ENCODE peak calls at places on chromosomes 4 and X, in five cellular contexts. O is left ventricle myocardium inferior; G is psoas muscle; E is mammary epithelial cell; S is CD4-positive, alpha-beta memory T cell. B is an unnamed sample. For H3K4me1, the result is how much of the 10 kb centered on the place peaks cover.

GRCh38 chr4:147732516-147733193 is 767 bp downstream of the ARHGAP10 start:
- DNase-seq in E (peak), O (peak), S (no peak), G (peak), B (peak)

GRCh38 chr4:80587861-80588385 is 252.4 kb downstream of the CFAP299 start:
- DNase-seq in O (no peak), G (no peak), E (peak), S (no peak), B (no peak)

GRCh38 chr4:35943606-35944005 is 300.7 kb downstream of the ARAP2 start:
- DNase-seq in E (no peak), O (no peak), S (no peak), G (no peak), B (no peak)

GRCh38 chr4:180827193-180827592 is 1416.0 kb upstream of the TENM3 start:
- DNase-seq in O (no peak), S (no peak), E (no peak), G (no peak), B (no peak)

GRCh38 chr4:11973270-11973669 is 544.6 kb upstream of the HS3ST1 start:
- DNase-seq in G (no peak), S (no peak), O (no peak), E (no peak), B (no peak)

GRCh38 chrX:34848281-34848680 is 94.3 kb upstream of the FAM47B start:
- DNase-seq in S (no peak), G (no peak), E (peak), O (no peak), B (no peak)

GRCh38 chrX:11193035-11193469 is 81.9 kb downstream of the HCCS start:
- DNase-seq in E (peak), O (no peak), S (no peak), G (no peak), B (no peak)

GRCh38 chr4:109562457-109563237 is 2.6 kb downstream of the MCUB start:
- DNase-seq in E (no peak), G (no peak), O (no peak), S (no peak), B (no peak)

GRCh38 chr4:129950217-129950616 is 854.3 kb downstream of the C4orf33 start:
- DNase-seq in E (no peak), S (no peak), O (no peak), G (no peak), B (no peak)

GRCh38 chr4:1490906-1491629 is 84.8 kb upstream of the NKX1-1 start:
- DNase-seq in S (no peak), G (no peak), O (no peak), E (no peak), B (no peak)

GRCh38 chr4:1113311-1114009 is at the start of gene RNF212:
- DNase-seq in G (peak), E (no peak), S (peak), O (no peak), B (no peak)

GRCh38 chr4:55784747-55785146 is 34.8 kb upstream of the EXOC1L start:
- DNase-seq in E (no peak), O (no peak), G (no peak), S (no peak), B (no peak)

GRCh38 chr4:1777822-1778641 is 15.1 kb upstream of the FGFR3 start:
- DNase-seq in G (no peak), E (peak), O (no peak), S (no peak), B (peak)

GRCh38 chr4:30860983-30861382 is 140.8 kb downstream of the PCDH7 start:
- DNase-seq in S (no peak), O (no peak), E (peak), G (no peak), B (no peak)

GRCh38 chr4:159010563-159011260 is 92.2 kb upstream of the RAPGEF2 start:
- DNase-seq in S (no peak), E (peak), G (peak), O (peak), B (no peak)

GRCh38 chr4:47744843-47745382 is 93.0 kb downstream of the CORIN start:
- DNase-seq in G (no peak), E (no peak), S (no peak), O (no peak), B (no peak)

GRCh38 chr4:83503974-83504373 is 19.1 kb upstream of the ABRAXAS1 start:
- DNase-seq in G (no peak), S (peak), E (no peak), O (no peak), B (no peak)

GRCh38 chr4:24888945-24889344 is 23.9 kb downstream of the CCDC149 start:
- DNase-seq in O (no peak), E (no peak), G (no peak), S (no peak), B (no peak)

GRCh38 chr4:183541081-183542045 is 36.5 kb downstream of the ING2 start:
- DNase-seq in E (no peak), O (no peak), G (no peak), S (no peak), B (no peak)

GRCh38 chrX:17550011-17550410 is 175.0 kb downstream of the NHS start:
- DNase-seq in E (peak), O (no peak), S (no peak), G (no peak), B (no peak)

GRCh38 chr4:101158136-101158485 is 189.2 kb downstream of the PPP3CA start:
- DNase-seq in O (no peak), E (no peak), G (no peak), S (no peak), B (peak)

GRCh38 chrX:152635941-152636340 is 1.8 kb upstream of the GABRQ start:
- DNase-seq in S (no peak), E (peak), G (no peak), O (no peak), B (peak)

GRCh38 chrX:133670394-133670793 is 255.1 kb upstream of the GPC4 start:
- DNase-seq in G (no peak), O (no peak), S (peak), E (peak), B (no peak)

GRCh38 chr4:118942465-118942864 is 53.8 kb downstream of the SYNPO2 start:
- DNase-seq in O (no peak), E (peak), G (peak), S (no peak), B (no peak)

GRCh38 chr4:32025840-32026459 is 1305.8 kb downstream of the PCDH7 start:
- DNase-seq in O (no peak), G (no peak), S (no peak), E (peak), B (no peak)

GRCh38 chrX:154123241-154124219 is 20.5 kb upstream of the OPN1LW start:
- DNase-seq in E (no peak), O (peak), G (no peak), S (peak), B (no peak)

GRCh38 chrX:66012094-66012534 is 27.8 kb downstream of the VSIG4 start:
- DNase-seq in S (no peak), E (peak), O (no peak), G (no peak), B (no peak)

GRCh38 chr4:48370260-48371134 is 29.2 kb downstream of the SLAIN2 start:
- DNase-seq in E (no peak), S (no peak), G (no peak), O (no peak), B (no peak)

GRCh38 chr4:38621004-38621684 is 42.9 kb upstream of the KLF3 start:
- DNase-seq in G (no peak), S (no peak), O (no peak), E (peak), B (no peak)

GRCh38 chr4:160159457-160159856 is 1056.6 kb downstream of the RAPGEF2 start:
- DNase-seq in E (no peak), G (no peak), O (no peak), S (no peak), B (no peak)

GRCh38 chrX:33808636-33809035 is 323.5 kb downstream of the FAM47A start:
- DNase-seq in E (no peak), G (no peak), S (no peak), O (no peak), B (no peak)

GRCh38 chr4:88415982-88416381 is 37.3 kb downstream of the HERC6 start:
- DNase-seq in O (no peak), G (no peak), E (no peak), S (no peak), B (no peak)

GRCh38 chr4:3801931-3802550 is 35.9 kb downstream of the ADRA2C start:
- DNase-seq in G (no peak), O (no peak), E (no peak), S (no peak), B (no peak)

GRCh38 chr4:158970786-158971185 is 132.1 kb upstream of the RAPGEF2 start:
- DNase-seq in S (no peak), G (no peak), E (no peak), O (no peak), B (no peak)

GRCh38 chrX:54357414-54358377 is at the start of gene WNK3:
- DNase-seq in G (peak), O (peak), E (peak), S (peak), B (peak)

GRCh38 chrX:45400380-45400779 is 199.7 kb upstream of the DIPK2B start:
- DNase-seq in S (no peak), E (no peak), O (no peak), G (no peak), B (no peak)

GRCh38 chrX:2425281-2426071 is 75.3 kb downstream of the DHRSX start:
- DNase-seq in E (no peak), S (no peak), G (no peak), O (no peak), B (no peak)

GRCh38 chrX:73962948-73963347 is 341.0 kb upstream of the ZCCHC13 start:
- DNase-seq in O (no peak), G (no peak), S (no peak), E (no peak), B (no peak)

GRCh38 chrX:73965833-73966232 is 338.1 kb upstream of the ZCCHC13 start:
- DNase-seq in O (no peak), G (no peak), E (no peak), S (no peak), B (no peak)

GRCh38 chrX:73963682-73964081 is 340.3 kb upstream of the ZCCHC13 start:
- DNase-seq in E (no peak), S (no peak), G (peak), O (peak), B (no peak)

GRCh38 chrX:73964607-73965006 is 339.4 kb upstream of the ZCCHC13 start:
- DNase-seq in G (no peak), S (no peak), O (no peak), E (no peak), B (no peak)
- H3K27ac ChIP-seq in G (peak), S (no peak), O (no peak), E (no peak), B (no peak)

GRCh38 chrX:40268126-40268525 is 170.4 kb upstream of the BCOR start:
- DNase-seq in O (no peak), S (no peak), E (no peak), G (no peak), B (no peak)
- H3K4me1 ChIP-seq in O (under half), S (under half), E (under half), G (under half), B (half or more)

GRCh38 chr4:186901850-186902249 is 178.2 kb upstream of the FAT1 start:
- DNase-seq in O (no peak), S (no peak), G (no peak), E (no peak), B (no peak)
- H3K27ac ChIP-seq in O (no peak), S (no peak), G (no peak), E (no peak), B (no peak)

GRCh38 chrX:129731228-129731627 is 7.6 kb upstream of the XPNPEP2 start:
- DNase-seq in E (no peak), G (no peak), O (no peak), S (no peak), B (no peak)
- H3K4me1 ChIP-seq in E (under half), G (under half), O (under half), S (under half), B (under half)

DNA sequence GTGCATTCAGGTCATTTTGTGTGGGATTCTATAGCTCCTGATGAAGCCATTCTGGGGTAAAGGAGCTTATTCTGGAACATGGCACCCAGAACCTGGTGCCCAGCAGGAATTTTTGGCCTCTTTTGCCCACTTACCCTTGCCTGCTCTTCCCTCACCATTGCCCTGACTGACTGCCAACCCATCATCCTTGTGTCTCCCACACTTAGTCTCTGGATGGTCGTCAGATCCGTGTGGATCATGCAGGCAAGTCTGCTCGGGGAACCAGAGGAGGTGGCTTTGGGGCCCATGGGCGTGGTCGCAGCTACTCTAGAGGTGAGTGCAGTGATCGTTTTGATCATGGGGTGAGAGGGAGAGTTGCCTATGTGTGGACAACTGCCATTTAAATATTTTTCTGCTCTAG is 1.8 kb downstream of the RBM3 start:
- DNase-seq in G (no peak), O (no peak), E (no peak), S (no peak), B (no peak)
- H3K27ac ChIP-seq in G (peak), O (peak), E (peak), S (peak), B (no peak)

DNA sequence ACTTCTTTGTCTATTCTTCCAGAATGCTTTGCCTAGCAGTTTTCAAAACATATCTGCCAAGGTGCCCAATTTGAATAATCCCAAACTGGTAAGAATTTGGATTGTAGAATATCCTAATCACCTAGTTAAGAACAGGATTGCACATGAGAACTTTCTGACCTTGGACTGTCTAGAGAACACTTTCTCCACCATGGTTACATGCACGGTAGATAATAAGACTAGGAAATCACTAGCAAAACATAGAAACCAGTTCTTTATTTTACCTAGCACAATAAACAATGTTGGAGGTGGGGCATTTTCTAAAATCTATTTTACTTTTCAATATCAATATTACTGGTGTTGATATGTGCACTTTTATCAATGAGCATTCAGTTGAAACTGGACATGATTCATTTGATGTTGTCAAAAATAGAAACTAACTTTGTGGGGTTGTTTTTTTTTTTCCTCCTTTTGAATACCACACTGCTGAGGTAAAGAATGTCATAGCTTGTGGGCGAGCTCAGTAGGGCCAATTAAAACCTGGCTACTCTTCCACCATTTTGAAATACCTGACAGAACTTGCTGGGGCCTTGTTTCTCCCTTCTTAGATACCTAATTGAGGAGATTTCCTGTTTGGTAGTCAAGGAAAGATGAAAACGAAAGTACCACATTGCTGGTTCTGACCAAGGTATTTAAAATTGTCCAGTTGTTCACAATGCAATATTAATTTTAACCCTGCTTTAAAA is 10.4 kb downstream of the MID1IP1 start:
- DNase-seq in S (peak), G (no peak), O (no peak), E (peak), B (no peak)
- H3K4me1 ChIP-seq in S (half or more), G (under half), O (under half), E (under half), B (under half)

GRCh38 chr4:125125256-125125655 is 189.5 kb upstream of the FAT4 start:
- DNase-seq in O (no peak), E (no peak), G (no peak), S (no peak), B (no peak)
- H3K27ac ChIP-seq in O (no peak), E (no peak), G (no peak), S (no peak), B (peak)

GRCh38 chr4:165156906-165157305 is 44.2 kb upstream of the TMEM192 start:
- DNase-seq in G (no peak), O (no peak), S (no peak), E (no peak), B (no peak)

GRCh38 chr4:165150545-165150944 is 37.9 kb upstream of the TMEM192 start:
- DNase-seq in O (no peak), S (no peak), E (no peak), G (no peak), B (no peak)

GRCh38 chr4:165154482-165154881 is 41.8 kb upstream of the TMEM192 start:
- DNase-seq in S (no peak), E (no peak), G (no peak), O (no peak), B (no peak)

GRCh38 chr4:165151734-165152133 is 39.1 kb upstream of the TMEM192 start:
- DNase-seq in E (peak), S (no peak), G (no peak), O (no peak), B (no peak)

DNA sequence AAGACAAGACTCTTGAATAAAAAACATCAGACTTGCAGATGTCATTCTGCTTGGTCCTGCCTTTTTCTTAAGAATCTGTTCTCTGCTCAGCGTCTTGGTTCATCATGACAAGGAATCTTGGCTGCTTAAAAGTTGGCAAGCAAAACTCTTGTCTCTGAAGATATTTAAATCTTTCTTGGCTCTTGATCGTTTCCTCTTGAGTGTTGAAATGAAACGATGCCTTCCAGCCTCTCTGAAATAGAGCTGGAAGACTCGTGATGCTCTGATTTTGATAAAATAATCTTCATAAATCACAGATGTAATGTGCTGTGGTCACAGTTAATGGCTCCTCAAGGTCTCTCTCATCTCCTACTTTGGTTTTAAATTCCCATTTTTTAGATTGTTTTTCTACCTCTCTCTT is 39.9 kb upstream of the TMEM192 start:
- DNase-seq in S (no peak), G (no peak), E (no peak), O (no peak), B (no peak)
- H3K4me1 ChIP-seq in S (under half), G (under half), E (under half), O (under half), B (under half)